ENCODE peak calls at places on chromosomes 16 and 17, in ten cellular contexts. B, M, G, R, J, V, A, O, Y and D are unnamed samples.
A peak's percentile ranks its signal among the peaks of the same experiment; 100 is the strongest.

GRCh38 chr16:46790599-46791270 is 40.2 kb downstream of the C16orf87 start:
- DNase-seq in V (no peak), O (no peak), Y (no peak), R (no peak), G (no peak), J (no peak), B (no peak), A (no peak), M (no peak), D (no peak)

GRCh38 chr17:41178341-41178740 is 320 bp upstream of the KRTAP4-2 start:
- DNase-seq in J (no peak), O (no peak), Y (peak; percentile 5), M (no peak), V (no peak), R (no peak), G (no peak), B (no peak), A (peak; percentile 81), D (no peak)

GRCh38 chr16:526181-527014 is 1.1 kb upstream of the CAPN15 start:
- DNase-seq in R (peak; percentile 76), J (peak; percentile 56), G (no peak), M (peak; percentile 80), B (no peak), V (no peak), O (no peak), A (peak; percentile 42), Y (peak; percentile 35), D (no peak)

GRCh38 chr17:916315-916714 is 63.3 kb downstream of the NXN start:
- DNase-seq in B (no peak), J (no peak), Y (no peak), O (no peak), R (no peak), G (no peak), M (no peak), A (no peak), V (no peak), D (no peak)

GRCh38 chr16:20901068-20901440 is 483 bp downstream of the LYRM1 start:
- DNase-seq in G (no peak), R (peak; percentile 46), M (no peak), V (no peak), J (no peak), B (no peak), O (no peak), A (peak; percentile 41), Y (no peak), D (no peak)

GRCh38 chr16:31134091-31134571 is 1.4 kb downstream of the PRSS8 start:
- DNase-seq in G (no peak), V (no peak), O (no peak), A (peak; percentile 64), J (no peak), M (peak; percentile 30), B (no peak), R (peak; percentile 61), Y (no peak), D (no peak)

GRCh38 chr17:73431401-73432205 is 119.8 kb upstream of the CDC42EP4 start:
- DNase-seq in J (no peak), R (no peak), V (no peak), O (no peak), B (no peak), Y (no peak), M (no peak), G (no peak), A (no peak), D (no peak)

GRCh38 chr16:50603206-50604064 is 55.2 kb downstream of the NKD1 start:
- DNase-seq in O (no peak), B (no peak), G (no peak), J (no peak), R (no peak), Y (peak; percentile 54), A (peak; percentile 13), V (peak; percentile 24), M (peak; percentile 54), D (no peak)

GRCh38 chr16:22008215-22009142 is 568 bp downstream of the MOSMO start:
- DNase-seq in B (peak; percentile 20), G (no peak), Y (no peak), A (no peak), V (no peak), O (no peak), R (peak; percentile 62), M (peak; percentile 13), J (no peak), D (no peak)

GRCh38 chr16:79997257-79997656 is 396.7 kb upstream of the MAF start:
- DNase-seq in Y (peak; percentile 9), V (no peak), B (no peak), O (no peak), J (no peak), G (no peak), R (peak; percentile 60), M (no peak), A (peak; percentile 47), D (no peak)

GRCh38 chr16:49639739-49640388 is 216.0 kb downstream of the ZNF423 start:
- DNase-seq in Y (peak; percentile 95), B (no peak), J (peak; percentile 71), V (no peak), O (no peak), M (peak; percentile 56), R (peak; percentile 56), A (no peak), G (no peak), D (no peak)

DNA sequence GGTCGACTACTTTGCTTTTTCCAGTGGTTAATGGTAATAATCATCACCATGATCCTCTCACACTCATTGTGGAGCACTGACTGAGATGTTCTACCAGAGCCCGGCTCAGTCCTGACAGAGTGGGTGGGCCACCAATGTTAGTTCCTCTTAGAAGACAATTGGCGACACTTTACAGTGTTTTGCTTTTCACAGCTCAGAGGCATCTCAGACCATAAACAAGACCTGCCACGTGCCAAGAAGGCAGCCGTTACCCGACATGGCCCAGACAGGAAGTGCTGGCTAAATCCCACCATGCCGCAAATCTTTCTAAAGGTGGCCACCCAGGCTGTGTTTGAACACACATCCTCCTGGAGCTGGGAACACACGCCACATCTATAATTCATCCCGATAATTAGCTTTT is 103.7 kb downstream of the XYLT1 start:
- DNase-seq in V (no peak), Y (no peak), A (no peak), G (no peak), J (no peak), O (no peak), B (peak; percentile 75), M (no peak), R (no peak), D (no peak)
- H3K4me3 ChIP-seq in V (no peak overlapping the region), Y (no peak overlapping the region), A (no peak overlapping the region), G (no peak overlapping the region), J (no peak overlapping the region), O (no peak overlapping the region), B (no peak overlapping the region), M (no peak overlapping the region), R (no peak overlapping the region), D (no peak overlapping the region)

GRCh38 chr17:75773808-75774470 is 8.9 kb upstream of the GALK1 start:
- DNase-seq in R (peak; percentile 80), M (peak; percentile 41), A (no peak), O (no peak), B (no peak), Y (no peak), G (peak; percentile 41), V (no peak), J (no peak), D (no peak)
- TF ChIP-seq CTCF in R (peak; percentile 53), M (no peak), A (no peak), O (no peak), B (no peak), Y (no peak), G (no peak), V (no peak), J (no peak), D (no peak)

DNA sequence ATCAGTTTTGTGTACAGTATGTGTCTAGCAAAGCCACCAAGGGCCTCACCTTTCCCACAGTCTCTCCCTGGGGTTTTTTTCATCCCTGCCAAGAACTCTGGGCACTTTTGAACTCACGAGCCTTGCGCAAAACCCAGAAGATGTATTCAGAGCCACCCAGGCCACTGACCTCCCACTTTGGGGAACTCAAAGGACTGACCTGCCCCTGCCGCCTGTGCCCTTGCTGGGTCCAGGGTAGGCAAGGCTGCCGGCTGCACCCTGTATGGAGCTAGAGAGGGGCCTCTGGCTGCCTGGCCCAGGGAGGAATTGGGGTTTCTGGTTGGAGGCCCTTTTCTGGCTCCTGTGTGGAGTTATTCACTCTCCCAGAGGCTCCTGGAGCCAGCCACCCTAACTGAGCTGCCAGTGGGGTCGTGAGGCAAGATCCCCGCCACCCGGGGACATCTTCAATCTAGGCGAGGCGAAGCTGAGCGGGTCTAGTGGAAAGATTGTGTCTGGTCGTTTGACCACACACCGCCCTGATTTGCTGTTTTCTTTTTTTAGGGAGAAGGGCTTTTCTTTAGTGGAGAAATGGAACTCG is 1.9 kb downstream of the CDK5R1 start:
- DNase-seq in M (no peak), J (no peak), G (no peak), V (no peak), B (no peak), R (no peak), A (no peak), Y (no peak), O (no peak), D (no peak)
- H3K4me3 ChIP-seq in M (no peak overlapping the region), J (no peak overlapping the region), G (no peak overlapping the region), V (peak overlapping the region; percentile 65), B (peak overlapping the region; percentile 84), R (peak overlapping the region; percentile 89), A (peak overlapping the region; percentile 54), Y (no peak overlapping the region), O (no peak overlapping the region), D (no peak overlapping the region)

GRCh38 chr17:49574945-49575523 is 637 bp upstream of the NXPH3 start:
- DNase-seq in A (no peak), G (no peak), M (no peak), O (no peak), Y (no peak), R (no peak), V (no peak), B (no peak), J (no peak), D (no peak)

GRCh38 chr17:49574283-49574892 is 1.3 kb upstream of the NXPH3 start:
- DNase-seq in B (no peak), A (no peak), G (no peak), M (no peak), J (no peak), R (no peak), V (no peak), O (no peak), Y (no peak), D (no peak)

GRCh38 chr17:49576906-49577650 is 1.4 kb downstream of the NXPH3 start:
- DNase-seq in R (no peak), M (peak; percentile 5), A (no peak), J (no peak), G (no peak), V (no peak), Y (no peak), B (no peak), O (no peak), D (no peak)

GRCh38 chr17:49576121-49576905 is 642 bp downstream of the NXPH3 start:
- DNase-seq in V (no peak), R (peak; percentile 82), Y (no peak), G (no peak), A (peak; percentile 52), B (no peak), O (no peak), M (peak; percentile 68), J (peak; percentile 66), D (no peak)

DNA sequence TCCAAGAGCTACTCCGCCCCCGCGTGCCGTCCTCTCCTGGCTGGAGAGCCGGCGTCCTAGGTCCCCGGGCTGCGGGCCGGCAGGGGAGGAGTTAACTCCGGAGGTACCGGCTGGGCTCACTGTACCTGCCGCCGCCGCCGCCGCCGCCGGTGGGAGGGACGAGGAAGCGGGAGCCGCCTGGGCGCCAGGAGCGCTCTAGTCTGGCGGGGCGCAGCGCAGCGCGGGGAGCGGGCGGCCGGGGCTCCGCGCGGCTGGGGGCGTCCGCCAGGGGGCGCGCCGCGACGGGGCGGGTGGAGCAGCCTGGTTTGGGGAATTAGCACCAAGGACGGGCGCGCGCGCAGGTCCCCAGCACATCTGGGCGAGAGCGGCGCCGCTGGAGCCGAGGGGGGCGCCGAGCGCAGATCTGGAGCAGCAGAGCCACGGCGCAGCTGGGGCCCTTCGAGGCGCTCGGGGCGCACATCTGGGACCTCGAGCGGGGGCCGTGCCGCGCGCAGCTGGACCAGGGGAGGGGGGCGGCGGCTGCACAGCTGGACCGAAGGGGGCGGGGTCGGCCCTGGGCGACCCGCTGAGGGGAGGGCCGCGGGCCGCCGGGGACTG is at the start of gene NXPH3:
- DNase-seq in J (peak; percentile 75), V (no peak), O (no peak), B (no peak), R (peak; percentile 88), M (peak; percentile 82), A (peak; percentile 66), G (peak; percentile 72), Y (no peak), D (no peak)
- TF ChIP-seq CTCF in J (peak; percentile 78), V (no peak), O (peak; percentile 24), B (peak; percentile 38), R (peak; percentile 63), M (peak; percentile 43), A (no peak), G (peak; percentile 83), Y (peak; percentile 36), D (peak; percentile 73)